ENCODE peak calls at places on chromosomes 4 and X, in nine cellular contexts. W is brain microvascular endothelial cell; X is spleen; Y is lung; O is cardiac muscle cell; V is pancreas; J is heart left ventricle; F is sigmoid colon; T is CD8-positive, alpha-beta T cell. Z is an unnamed sample.

GRCh38 chr4:52096048-52096447 is 44.9 kb downstream of the SPATA18 start:
- DNase-seq in W (no peak), X (no peak), Y (no peak), O (no peak), V (no peak), J (no peak), F (no peak), T (no peak), Z (no peak)

GRCh38 chrX:41445781-41446358 is 1.3 kb upstream of the NYX start:
- DNase-seq in W (no peak), X (no peak), Y (no peak), O (no peak), V (no peak), J (no peak), F (no peak), T (no peak), Z (no peak)

GRCh38 chrX:10597871-10598270 is 22.5 kb downstream of the MID1 start:
- DNase-seq in W (peak; percentile 34), X (no peak), Y (no peak), O (peak; percentile 44), V (no peak), J (no peak), F (no peak), T (no peak), Z (no peak)

GRCh38 chr4:74314329-74314728 is 6.1 kb downstream of the EPGN start:
- DNase-seq in W (no peak), X (no peak), Y (no peak), O (no peak), V (no peak), J (no peak), F (no peak), T (no peak), Z (no peak)

GRCh38 chr4:41792166-41792565 is 43.6 kb upstream of the PHOX2B start:
- DNase-seq in W (no peak), X (no peak), Y (no peak), O (no peak), V (no peak), J (no peak), F (no peak), T (no peak), Z (no peak)

GRCh38 chrX:40736170-40736505 is 796 bp upstream of the MED14 start:
- DNase-seq in W (no peak), X (no peak), Y (no peak), O (no peak), V (no peak), J (no peak), F (no peak), T (peak; percentile 0), Z (no peak)

GRCh38 chrX:41351923-41352322 is 18.0 kb downstream of the DDX3X start:
- DNase-seq in W (no peak), X (no peak), Y (no peak), O (no peak), V (no peak), J (no peak), F (no peak), T (no peak), Z (no peak)

GRCh38 chr4:94517492-94517891 is 65.8 kb downstream of the PDLIM5 start:
- DNase-seq in W (peak; percentile 37), X (no peak), Y (no peak), O (no peak), V (no peak), J (no peak), F (no peak), T (no peak), Z (no peak)

GRCh38 chrX:68807818-68808217 is 21.0 kb upstream of the EFNB1 start:
- DNase-seq in W (no peak), X (no peak), Y (no peak), O (peak; percentile 33), V (no peak), J (no peak), F (no peak), T (no peak), Z (no peak)
- TF ChIP-seq CTCF in W (peak; percentile 45), X (peak; percentile 20), Y (peak; percentile 7), O (peak; percentile 25), V (peak; percentile 17), J (peak; percentile 61), F (no peak), T (no peak), Z (peak; percentile 15)

GRCh38 chr4:151797131-151797530 is 36.3 kb upstream of the GATB start:
- DNase-seq in W (no peak), X (no peak), Y (no peak), O (no peak), V (no peak), J (no peak), F (no peak), T (no peak), Z (no peak)

GRCh38 chr4:151796106-151796505 is 35.3 kb upstream of the GATB start:
- DNase-seq in W (no peak), X (no peak), Y (no peak), O (no peak), V (no peak), J (no peak), F (no peak), T (no peak), Z (no peak)

GRCh38 chr4:151788021-151788420 is 27.2 kb upstream of the GATB start:
- DNase-seq in W (no peak), X (no peak), Y (no peak), O (no peak), V (no peak), J (no peak), F (no peak), T (no peak), Z (no peak)

GRCh38 chr4:151792995-151793394 is 32.2 kb upstream of the GATB start:
- DNase-seq in W (no peak), X (no peak), Y (no peak), O (no peak), V (no peak), J (no peak), F (no peak), T (no peak), Z (no peak)

GRCh38 chr4:151792525-151792924 is 31.7 kb upstream of the GATB start:
- DNase-seq in W (no peak), X (no peak), Y (no peak), O (no peak), V (no peak), J (no peak), F (no peak), T (no peak), Z (no peak)
- H3K4me3 ChIP-seq in W (no peak overlapping the region), X (no peak overlapping the region), Y (no peak overlapping the region), O (no peak overlapping the region), V (no peak overlapping the region), J (no peak overlapping the region), F (no peak overlapping the region), T (no peak overlapping the region), Z (no peak overlapping the region)

GRCh38 chr4:153628796-153629315 is 55.2 kb upstream of the TLR2 start:
- DNase-seq in W (no peak), X (no peak), Y (no peak), O (no peak), V (no peak), J (no peak), F (no peak), T (no peak), Z (no peak)
- H3K36me3 ChIP-seq in W (peaks cover 37% of the 10 kb centered on the region), X (peaks cover 100% of the 10 kb centered on the region), Y (peaks cover 45% of the 10 kb centered on the region), O (no peaks in the 10 kb centered on the region), V (peaks cover 27% of the 10 kb centered on the region), J (peaks cover 31% of the 10 kb centered on the region), F (peaks cover 96% of the 10 kb centered on the region), T (peaks cover 76% of the 10 kb centered on the region), Z (peaks cover 54% of the 10 kb centered on the region)

GRCh38 chrX:130091976-130092522 is 18.2 kb downstream of the ELF4 start:
- DNase-seq in W (no peak), X (peak; percentile 97), Y (peak; percentile 64), O (no peak), V (no peak), J (peak; percentile 81), F (no peak), T (peak; percentile 77), Z (peak; percentile 90)
- TF ChIP-seq CTCF in W (no peak), X (no peak), Y (no peak), O (no peak), V (no peak), J (no peak), F (no peak), T (no peak), Z (peak; percentile 28)

DNA sequence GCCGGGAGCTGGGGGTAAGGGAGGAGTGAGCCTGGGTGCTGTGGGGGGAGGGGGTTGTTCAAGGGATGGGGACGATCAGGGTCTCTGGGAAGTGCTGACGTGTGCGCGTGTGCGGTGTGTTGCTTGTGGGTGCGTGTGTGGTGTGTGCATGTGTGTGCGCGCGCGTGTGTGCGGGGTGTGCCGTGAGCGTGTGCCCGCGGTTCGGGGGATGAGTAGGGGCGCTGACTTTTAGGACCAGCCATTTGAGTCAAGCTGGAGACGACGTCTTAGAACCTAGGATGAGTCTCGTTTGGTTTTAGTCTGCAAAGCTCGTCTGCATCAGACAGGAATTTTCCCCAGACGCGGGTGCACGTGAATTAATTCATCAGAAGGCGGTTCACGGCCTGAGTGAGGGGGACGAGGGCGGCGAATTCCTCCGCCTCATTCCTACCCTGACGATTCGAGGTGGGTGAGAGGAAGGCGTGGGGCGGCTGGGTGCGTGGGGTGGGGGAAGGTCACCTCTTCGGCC is 950 bp upstream of the TMEM271 start:
- DNase-seq in W (no peak), X (peak; percentile 43), Y (no peak), O (no peak), V (no peak), J (no peak), F (no peak), T (no peak), Z (no peak)
- H3K4me3 ChIP-seq in W (no peak overlapping the region), X (no peak overlapping the region), Y (no peak overlapping the region), O (no peak overlapping the region), V (no peak overlapping the region), J (no peak overlapping the region), F (no peak overlapping the region), T (no peak overlapping the region), Z (no peak overlapping the region)

GRCh38 chr4:151107063-151107462 is 7.6 kb downstream of the RPS3A start:
- DNase-seq in W (no peak), X (no peak), Y (no peak), O (no peak), V (no peak), J (no peak), F (no peak), T (no peak), Z (no peak)
- H3K36me3 ChIP-seq in W (peaks cover 58% of the 10 kb centered on the region), X (peaks cover 62% of the 10 kb centered on the region), Y (peaks cover 25% of the 10 kb centered on the region), O (peaks cover 31% of the 10 kb centered on the region), V (peaks cover 28% of the 10 kb centered on the region), J (peaks cover 19% of the 10 kb centered on the region), F (peaks cover 77% of the 10 kb centered on the region), T (peaks cover 20% of the 10 kb centered on the region), Z (peaks cover 16% of the 10 kb centered on the region)

DNA sequence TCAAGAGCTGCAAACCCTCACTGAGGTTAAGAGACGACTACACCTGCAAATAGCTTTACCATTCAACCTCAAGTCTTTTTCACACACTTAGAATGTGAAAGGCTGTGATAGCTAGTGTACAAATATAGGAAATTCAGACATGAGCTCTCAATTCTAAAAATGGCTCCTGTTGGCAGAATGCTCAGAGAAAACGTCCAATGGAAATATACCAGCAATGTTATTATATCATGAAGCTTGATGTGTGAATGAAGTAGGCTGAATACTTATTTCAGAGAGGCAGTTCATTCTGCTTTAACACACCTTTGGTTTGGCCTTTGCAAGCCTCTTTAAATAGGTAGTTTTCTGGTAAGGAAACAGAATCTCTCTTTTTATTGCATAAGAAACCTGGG is 227.6 kb downstream of the ADAMTS3 start:
- DNase-seq in W (no peak), X (no peak), Y (no peak), O (no peak), V (no peak), J (no peak), F (no peak), T (no peak), Z (no peak)
- TF ChIP-seq CTCF in W (no peak), X (no peak), Y (no peak), O (no peak), V (no peak), J (no peak), F (no peak), T (no peak), Z (no peak)